ENCODE peak calls at places on chromosomes 7 and 10, in four cellular contexts. One of them, this sample, is unnamed.

GRCh38 chr7:36088553-36088952 is 64.5 kb upstream of the EEPD1 start:
- DNase-seq in GM10248: no peak
- DNase-seq in tibial artery: no peak
- DNase-seq in mesothelial cell of epicardium: no peak
- DNase-seq in this sample: no peak

GRCh38 chr10:8389630-8390029 is 335.1 kb downstream of the GATA3 start:
- DNase-seq in GM10248: no peak
- DNase-seq in tibial artery: no peak
- DNase-seq in mesothelial cell of epicardium: no peak
- DNase-seq in this sample: no peak

GRCh38 chr10:124906551-124907001 is 35.3 kb upstream of the ZRANB1 start:
- DNase-seq in GM10248: no peak
- DNase-seq in tibial artery: peak
- DNase-seq in mesothelial cell of epicardium: no peak
- DNase-seq in this sample: no peak

GRCh38 chr7:142654398-142654797 is 94.9 kb upstream of the PRSS1 start:
- DNase-seq in GM10248: no peak
- DNase-seq in tibial artery: no peak
- DNase-seq in mesothelial cell of epicardium: no peak
- DNase-seq in this sample: no peak

GRCh38 chr10:60894816-60895215 is 49.2 kb downstream of the RHOBTB1 start:
- DNase-seq in GM10248: no peak
- DNase-seq in tibial artery: no peak
- DNase-seq in mesothelial cell of epicardium: no peak
- DNase-seq in this sample: no peak

GRCh38 chr10:131948501-131948900 is 33.2 kb downstream of the BNIP3 start:
- DNase-seq in GM10248: no peak
- DNase-seq in tibial artery: no peak
- DNase-seq in mesothelial cell of epicardium: no peak
- DNase-seq in this sample: no peak

GRCh38 chr10:71225291-71226058 is 13.1 kb downstream of the UNC5B start:
- DNase-seq in GM10248: no peak
- DNase-seq in tibial artery: peak
- DNase-seq in mesothelial cell of epicardium: no peak
- DNase-seq in this sample: no peak

GRCh38 chr7:11831727-11832495 is at the start of gene THSD7A:
- DNase-seq in GM10248: peak
- DNase-seq in tibial artery: peak
- DNase-seq in mesothelial cell of epicardium: peak
- DNase-seq in this sample: peak

GRCh38 chr7:104963991-104964385 is 50.0 kb upstream of the KMT2E start:
- DNase-seq in GM10248: no peak
- DNase-seq in tibial artery: no peak
- DNase-seq in mesothelial cell of epicardium: no peak
- DNase-seq in this sample: peak

GRCh38 chr10:131573256-131574215 is 262.0 kb upstream of the TCERG1L start:
- DNase-seq in GM10248: no peak
- DNase-seq in tibial artery: no peak
- DNase-seq in mesothelial cell of epicardium: no peak
- DNase-seq in this sample: no peak

GRCh38 chr10:98481418-98481945 is 34.7 kb upstream of the HPS1 start:
- DNase-seq in GM10248: no peak
- DNase-seq in tibial artery: no peak
- DNase-seq in mesothelial cell of epicardium: no peak
- DNase-seq in this sample: peak

GRCh38 chr7:132482866-132483265 is 93.4 kb downstream of the PLXNA4 start:
- DNase-seq in GM10248: no peak
- DNase-seq in tibial artery: no peak
- DNase-seq in mesothelial cell of epicardium: no peak
- DNase-seq in this sample: no peak

GRCh38 chr7:80078159-80078731 is 56.4 kb upstream of the GNAI1 start:
- DNase-seq in GM10248: no peak
- DNase-seq in tibial artery: no peak
- DNase-seq in mesothelial cell of epicardium: no peak
- DNase-seq in this sample: no peak

GRCh38 chr7:6530626-6531491 is 20.4 kb downstream of the GRID2IP start:
- DNase-seq in GM10248: peak
- DNase-seq in tibial artery: no peak
- DNase-seq in mesothelial cell of epicardium: no peak
- DNase-seq in this sample: peak

GRCh38 chr7:10637991-10638390 is 335.7 kb upstream of the PHF14 start:
- DNase-seq in GM10248: no peak
- DNase-seq in tibial artery: no peak
- DNase-seq in mesothelial cell of epicardium: no peak
- DNase-seq in this sample: no peak

GRCh38 chr10:119860866-119861601 is 11.6 kb downstream of the MCMBP start:
- DNase-seq in GM10248: no peak
- DNase-seq in tibial artery: no peak
- DNase-seq in mesothelial cell of epicardium: no peak
- DNase-seq in this sample: peak

GRCh38 chr10:69051303-69051702 is 36.6 kb upstream of the SRGN start:
- DNase-seq in GM10248: peak
- DNase-seq in tibial artery: peak
- DNase-seq in mesothelial cell of epicardium: no peak
- DNase-seq in this sample: peak

GRCh38 chr7:68978710-68979109 is 619.6 kb upstream of the AUTS2 start:
- DNase-seq in GM10248: no peak
- DNase-seq in tibial artery: no peak
- DNase-seq in mesothelial cell of epicardium: no peak
- DNase-seq in this sample: no peak

GRCh38 chr7:123355576-123356195 is 155.9 kb upstream of the SLC13A1 start:
- DNase-seq in GM10248: no peak
- DNase-seq in tibial artery: no peak
- DNase-seq in mesothelial cell of epicardium: no peak
- DNase-seq in this sample: peak
- TF ChIP-seq CTCF in GM10248: no peak
- TF ChIP-seq CTCF in tibial artery: no peak
- TF ChIP-seq CTCF in mesothelial cell of epicardium: no peak
- TF ChIP-seq CTCF in this sample: peak

GRCh38 chr7:28061824-28062196 is 118.8 kb downstream of the JAZF1 start:
- DNase-seq in GM10248: no peak
- DNase-seq in tibial artery: no peak
- DNase-seq in mesothelial cell of epicardium: no peak
- DNase-seq in this sample: no peak

GRCh38 chr7:28060371-28060950 is 120.1 kb downstream of the JAZF1 start:
- DNase-seq in GM10248: no peak
- DNase-seq in tibial artery: no peak
- DNase-seq in mesothelial cell of epicardium: no peak
- DNase-seq in this sample: no peak

GRCh38 chr7:28065721-28066285 is 114.8 kb downstream of the JAZF1 start:
- DNase-seq in GM10248: no peak
- DNase-seq in tibial artery: no peak
- DNase-seq in mesothelial cell of epicardium: no peak
- DNase-seq in this sample: no peak

GRCh38 chr7:28065308-28065707 is 115.3 kb downstream of the JAZF1 start:
- DNase-seq in GM10248: no peak
- DNase-seq in tibial artery: no peak
- DNase-seq in mesothelial cell of epicardium: no peak
- DNase-seq in this sample: no peak

DNA sequence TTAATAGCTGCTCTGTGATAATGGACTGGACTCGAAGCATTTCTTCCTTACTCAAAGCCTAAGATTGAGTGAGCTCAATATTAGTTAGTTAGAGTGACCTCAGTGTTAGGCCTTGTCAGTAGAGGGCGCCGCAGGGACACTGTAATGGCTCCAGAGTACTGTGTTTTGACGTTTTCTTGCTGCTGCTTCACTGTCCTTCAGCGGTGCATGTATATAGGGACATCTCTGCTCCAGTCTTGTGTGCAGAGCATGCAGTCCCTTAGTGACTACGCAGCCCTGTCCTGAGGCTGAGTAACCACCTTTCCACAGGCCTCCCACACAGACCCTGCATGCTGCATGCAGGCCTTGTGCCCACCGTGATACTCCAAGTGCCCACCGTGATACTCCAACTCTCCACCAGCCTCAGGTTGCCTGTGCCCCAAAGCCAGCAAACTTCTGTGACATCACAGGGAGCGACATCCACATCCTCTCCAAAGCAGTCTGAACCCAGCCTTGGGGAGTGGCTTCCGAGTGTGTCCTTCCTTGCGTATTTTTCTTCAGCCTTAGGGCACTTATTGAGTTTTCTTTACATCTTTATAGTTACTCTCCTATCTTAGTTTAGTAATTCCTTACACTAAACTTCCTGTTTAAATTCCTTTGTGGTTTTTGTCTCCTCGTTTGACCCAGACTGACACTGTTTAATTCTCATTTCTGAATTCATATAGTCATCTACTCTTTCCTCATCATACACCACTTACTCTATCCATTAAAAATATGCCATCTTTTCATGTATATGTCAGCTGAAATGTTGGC is 118.2 kb downstream of the JAZF1 start:
- DNase-seq in GM10248: peak
- DNase-seq in tibial artery: peak
- DNase-seq in mesothelial cell of epicardium: peak
- DNase-seq in this sample: peak
- TF ChIP-seq CTCF in GM10248: peak
- TF ChIP-seq CTCF in tibial artery: peak
- TF ChIP-seq CTCF in mesothelial cell of epicardium: peak
- TF ChIP-seq CTCF in this sample: peak

DNA sequence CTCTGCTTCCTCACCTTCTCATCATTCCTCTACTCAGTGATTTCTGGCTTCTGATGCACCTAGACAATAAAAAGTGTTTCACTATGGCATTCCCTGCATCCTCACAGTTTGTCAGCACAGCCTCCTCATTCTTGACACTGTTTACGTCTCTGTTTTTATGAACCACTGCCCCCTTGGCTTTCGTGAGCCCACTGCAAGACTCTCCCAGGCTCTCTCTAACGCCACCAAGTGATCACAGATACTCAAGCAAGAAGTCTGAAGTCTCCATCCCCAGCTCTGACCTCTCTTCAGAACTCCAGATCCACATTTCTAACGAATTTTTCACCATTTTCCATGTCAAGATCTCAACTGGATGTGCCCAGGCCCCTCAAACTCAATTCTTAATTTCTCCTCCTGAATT is 8.9 kb downstream of the SLC16A9 start:
- DNase-seq in GM10248: no peak
- DNase-seq in tibial artery: no peak
- DNase-seq in mesothelial cell of epicardium: no peak
- DNase-seq in this sample: no peak
- TF ChIP-seq CTCF in GM10248: peak
- TF ChIP-seq CTCF in tibial artery: no peak
- TF ChIP-seq CTCF in mesothelial cell of epicardium: no peak
- TF ChIP-seq CTCF in this sample: no peak

DNA sequence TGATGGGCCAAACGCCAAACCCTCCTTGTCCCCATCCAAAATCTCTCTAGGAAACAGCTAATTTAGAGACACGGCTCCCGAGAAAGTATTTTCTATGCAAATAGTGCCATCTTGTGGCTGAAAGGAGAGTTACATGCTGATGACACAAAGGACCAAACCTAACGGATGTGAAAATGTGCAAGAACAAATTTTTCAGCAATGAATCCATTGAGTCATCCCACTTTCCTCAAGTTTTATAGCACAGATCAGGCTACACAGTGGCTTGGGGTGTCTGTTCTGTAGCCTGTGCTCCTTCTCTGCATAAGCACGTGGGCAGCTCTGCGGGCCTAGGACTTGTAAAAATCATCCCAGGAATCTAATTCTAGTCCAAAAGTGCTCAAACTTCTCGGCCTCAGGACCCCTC is 154.8 kb upstream of the PRR15 start:
- DNase-seq in GM10248: peak
- DNase-seq in tibial artery: peak
- DNase-seq in mesothelial cell of epicardium: peak
- DNase-seq in this sample: peak
- TF ChIP-seq CTCF in GM10248: peak
- TF ChIP-seq CTCF in tibial artery: peak
- TF ChIP-seq CTCF in mesothelial cell of epicardium: peak
- TF ChIP-seq CTCF in this sample: peak

DNA sequence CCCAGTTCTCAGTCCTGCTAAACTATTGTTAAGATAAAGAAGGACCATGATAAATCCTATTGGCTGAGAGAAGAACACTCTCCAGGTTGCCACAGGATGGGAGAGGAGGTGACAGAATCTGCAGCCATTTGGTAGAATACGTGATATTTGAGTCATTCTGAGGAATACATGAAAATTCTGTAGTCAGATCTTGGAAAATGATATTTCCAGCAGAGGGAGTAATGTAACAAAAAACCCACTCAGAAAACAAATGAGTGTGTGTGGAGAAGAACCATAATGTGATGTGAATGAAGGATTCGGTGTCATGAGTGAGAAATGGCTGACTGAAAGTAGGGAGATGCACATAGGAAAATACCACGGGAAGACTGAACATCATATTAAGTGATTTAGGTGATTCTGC is 128.5 kb upstream of the PFKP start:
- DNase-seq in GM10248: no peak
- DNase-seq in tibial artery: no peak
- DNase-seq in mesothelial cell of epicardium: no peak
- DNase-seq in this sample: no peak
- TF ChIP-seq CTCF in GM10248: no peak
- TF ChIP-seq CTCF in tibial artery: no peak
- TF ChIP-seq CTCF in mesothelial cell of epicardium: no peak
- TF ChIP-seq CTCF in this sample: no peak

This sample was measured in GM12865.